ENCODE peak calls at places on chromosomes 5 and 9, in seven cellular contexts. One of them, this sample, is unnamed.

GRCh38 chr9:34578241-34579096 is 11.1 kb downstream of the CNTFR start:
- DNase-seq in A673: peak
- DNase-seq in transverse colon: no peak
- DNase-seq in ovary: no peak
- DNase-seq in body of pancreas: peak
- DNase-seq in endothelial cell of umbilical vein: peak
- DNase-seq in breast epithelium: no peak
- DNase-seq in this sample: no peak

GRCh38 chr9:70003786-70004185 is 39.9 kb upstream of the MAMDC2 start:
- DNase-seq in A673: no peak
- DNase-seq in transverse colon: no peak
- DNase-seq in ovary: no peak
- DNase-seq in body of pancreas: no peak
- DNase-seq in endothelial cell of umbilical vein: no peak
- DNase-seq in breast epithelium: no peak
- DNase-seq in this sample: no peak

GRCh38 chr5:133899506-133899905 is 68.9 kb downstream of the C5orf15 start:
- DNase-seq in A673: no peak
- DNase-seq in transverse colon: no peak
- DNase-seq in ovary: no peak
- DNase-seq in body of pancreas: no peak
- DNase-seq in endothelial cell of umbilical vein: no peak
- DNase-seq in breast epithelium: no peak
- DNase-seq in this sample: no peak

GRCh38 chr5:15334551-15335302 is 165.3 kb upstream of the FBXL7 start:
- DNase-seq in A673: no peak
- DNase-seq in transverse colon: no peak
- DNase-seq in ovary: no peak
- DNase-seq in body of pancreas: no peak
- DNase-seq in endothelial cell of umbilical vein: no peak
- DNase-seq in breast epithelium: no peak
- DNase-seq in this sample: no peak

GRCh38 chr9:129320575-129321311 is 142.7 kb upstream of the IER5L start:
- DNase-seq in A673: peak
- DNase-seq in transverse colon: peak
- DNase-seq in ovary: peak
- DNase-seq in body of pancreas: peak
- DNase-seq in endothelial cell of umbilical vein: peak
- DNase-seq in breast epithelium: peak
- DNase-seq in this sample: peak

GRCh38 chr5:126253406-126253805 is 169.8 kb upstream of the GRAMD2B start:
- DNase-seq in A673: no peak
- DNase-seq in transverse colon: no peak
- DNase-seq in ovary: no peak
- DNase-seq in body of pancreas: no peak
- DNase-seq in endothelial cell of umbilical vein: no peak
- DNase-seq in breast epithelium: no peak
- DNase-seq in this sample: no peak

GRCh38 chr9:10268500-10269485 is 344.0 kb downstream of the PTPRD start:
- DNase-seq in A673: peak
- DNase-seq in transverse colon: no peak
- DNase-seq in ovary: no peak
- DNase-seq in body of pancreas: peak
- DNase-seq in endothelial cell of umbilical vein: peak
- DNase-seq in breast epithelium: no peak
- DNase-seq in this sample: peak

GRCh38 chr5:14739538-14739937 is 75.0 kb downstream of the OTULIN start:
- DNase-seq in A673: no peak
- DNase-seq in transverse colon: no peak
- DNase-seq in ovary: no peak
- DNase-seq in body of pancreas: no peak
- DNase-seq in endothelial cell of umbilical vein: peak
- DNase-seq in breast epithelium: no peak
- DNase-seq in this sample: no peak

GRCh38 chr5:181188700-181189362 is 16.2 kb downstream of the TRIM7 start:
- DNase-seq in A673: peak
- DNase-seq in transverse colon: peak
- DNase-seq in ovary: peak
- DNase-seq in body of pancreas: peak
- DNase-seq in endothelial cell of umbilical vein: peak
- DNase-seq in breast epithelium: peak
- DNase-seq in this sample: peak

GRCh38 chr5:111439473-111440075 is 72.8 kb downstream of the STARD4 start:
- DNase-seq in A673: no peak
- DNase-seq in transverse colon: no peak
- DNase-seq in ovary: no peak
- DNase-seq in body of pancreas: no peak
- DNase-seq in endothelial cell of umbilical vein: no peak
- DNase-seq in breast epithelium: no peak
- DNase-seq in this sample: no peak

GRCh38 chr5:16784088-16784487 is 152.0 kb downstream of the MYO10 start:
- DNase-seq in A673: no peak
- DNase-seq in transverse colon: no peak
- DNase-seq in ovary: no peak
- DNase-seq in body of pancreas: no peak
- DNase-seq in endothelial cell of umbilical vein: no peak
- DNase-seq in breast epithelium: no peak
- DNase-seq in this sample: no peak

GRCh38 chr9:37968228-37968672 is 64.3 kb upstream of the SLC25A51 start:
- DNase-seq in A673: no peak
- DNase-seq in transverse colon: peak
- DNase-seq in ovary: no peak
- DNase-seq in body of pancreas: peak
- DNase-seq in endothelial cell of umbilical vein: peak
- DNase-seq in breast epithelium: no peak
- DNase-seq in this sample: no peak

GRCh38 chr5:109478830-109479229 is 69.1 kb upstream of the PJA2 start:
- DNase-seq in A673: no peak
- DNase-seq in transverse colon: no peak
- DNase-seq in ovary: no peak
- DNase-seq in body of pancreas: no peak
- DNase-seq in endothelial cell of umbilical vein: no peak
- DNase-seq in breast epithelium: no peak
- DNase-seq in this sample: no peak

GRCh38 chr9:81849631-81850259 is 78.5 kb upstream of the SPATA31D4 start:
- DNase-seq in A673: no peak
- DNase-seq in transverse colon: peak
- DNase-seq in ovary: no peak
- DNase-seq in body of pancreas: no peak
- DNase-seq in endothelial cell of umbilical vein: peak
- DNase-seq in breast epithelium: no peak
- DNase-seq in this sample: no peak

GRCh38 chr9:16870606-16871357 is at the start of gene BNC2:
- DNase-seq in A673: peak
- DNase-seq in transverse colon: peak
- DNase-seq in ovary: peak
- DNase-seq in body of pancreas: peak
- DNase-seq in endothelial cell of umbilical vein: peak
- DNase-seq in breast epithelium: no peak
- DNase-seq in this sample: peak

GRCh38 chr9:97176206-97176605 is 131.3 kb upstream of the CCDC180 start:
- DNase-seq in A673: peak
- DNase-seq in transverse colon: no peak
- DNase-seq in ovary: no peak
- DNase-seq in body of pancreas: peak
- DNase-seq in endothelial cell of umbilical vein: no peak
- DNase-seq in breast epithelium: no peak
- DNase-seq in this sample: no peak

GRCh38 chr9:117030254-117030768 is 343.2 kb downstream of the TRIM32 start:
- DNase-seq in A673: no peak
- DNase-seq in transverse colon: no peak
- DNase-seq in ovary: no peak
- DNase-seq in body of pancreas: no peak
- DNase-seq in endothelial cell of umbilical vein: no peak
- DNase-seq in breast epithelium: no peak
- DNase-seq in this sample: no peak

GRCh38 chr5:82396871-82397514 is 118.8 kb upstream of the RPS23 start:
- DNase-seq in A673: no peak
- DNase-seq in transverse colon: peak
- DNase-seq in ovary: peak
- DNase-seq in body of pancreas: peak
- DNase-seq in endothelial cell of umbilical vein: peak
- DNase-seq in breast epithelium: peak
- DNase-seq in this sample: no peak

GRCh38 chr5:160747963-160748362 is 104.0 kb downstream of the ATP10B start:
- DNase-seq in A673: no peak
- DNase-seq in transverse colon: peak
- DNase-seq in ovary: no peak
- DNase-seq in body of pancreas: no peak
- DNase-seq in endothelial cell of umbilical vein: no peak
- DNase-seq in breast epithelium: no peak
- DNase-seq in this sample: peak

GRCh38 chr9:14096182-14096922 is 217.6 kb downstream of the NFIB start:
- DNase-seq in A673: peak
- DNase-seq in transverse colon: no peak
- DNase-seq in ovary: no peak
- DNase-seq in body of pancreas: peak
- DNase-seq in endothelial cell of umbilical vein: peak
- DNase-seq in breast epithelium: no peak
- DNase-seq in this sample: no peak

GRCh38 chr9:34375901-34376595 is 650 bp downstream of the MYORG start:
- DNase-seq in A673: peak
- DNase-seq in transverse colon: peak
- DNase-seq in ovary: peak
- DNase-seq in body of pancreas: peak
- DNase-seq in endothelial cell of umbilical vein: peak
- DNase-seq in breast epithelium: no peak
- DNase-seq in this sample: peak

DNA sequence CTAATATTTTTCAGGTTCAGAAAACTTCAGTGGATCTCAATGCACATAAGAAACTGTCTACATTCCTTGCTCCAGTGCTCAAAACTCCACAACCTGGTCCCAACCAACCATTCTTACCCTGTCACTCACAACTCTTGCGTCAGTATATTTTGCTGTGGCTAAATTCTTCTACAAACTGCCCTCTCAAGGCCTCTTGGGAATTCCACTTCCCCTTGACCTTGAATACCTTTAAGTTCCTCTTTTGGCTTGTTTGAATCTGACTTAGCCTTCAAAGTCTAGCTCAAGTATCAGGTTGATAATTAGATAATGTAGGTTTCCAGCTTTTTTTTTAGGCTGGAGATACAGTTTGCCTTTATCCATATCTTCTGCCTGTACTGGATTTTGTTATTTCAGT is 128.3 kb downstream of the SLF1 start:
- DNase-seq in A673: no peak
- DNase-seq in transverse colon: no peak
- DNase-seq in ovary: no peak
- DNase-seq in body of pancreas: no peak
- DNase-seq in endothelial cell of umbilical vein: peak
- DNase-seq in breast epithelium: no peak
- DNase-seq in this sample: no peak
- H3K27ac ChIP-seq in A673: no peak
- H3K27ac ChIP-seq in transverse colon: no peak
- H3K27ac ChIP-seq in ovary: no peak
- H3K27ac ChIP-seq in body of pancreas: no peak
- H3K27ac ChIP-seq in endothelial cell of umbilical vein: peak
- H3K27ac ChIP-seq in breast epithelium: no peak
- H3K27ac ChIP-seq in this sample: no peak

GRCh38 chr5:69049796-69050195 is 44.0 kb upstream of the SLC30A5 start:
- DNase-seq in A673: no peak
- DNase-seq in transverse colon: no peak
- DNase-seq in ovary: no peak
- DNase-seq in body of pancreas: no peak
- DNase-seq in endothelial cell of umbilical vein: no peak
- DNase-seq in breast epithelium: no peak
- DNase-seq in this sample: no peak

GRCh38 chr5:69049151-69049550 is 44.7 kb upstream of the SLC30A5 start:
- DNase-seq in A673: no peak
- DNase-seq in transverse colon: no peak
- DNase-seq in ovary: no peak
- DNase-seq in body of pancreas: no peak
- DNase-seq in endothelial cell of umbilical vein: no peak
- DNase-seq in breast epithelium: no peak
- DNase-seq in this sample: no peak

GRCh38 chr5:69046375-69046957 is 47.3 kb upstream of the SLC30A5 start:
- DNase-seq in A673: no peak
- DNase-seq in transverse colon: no peak
- DNase-seq in ovary: no peak
- DNase-seq in body of pancreas: no peak
- DNase-seq in endothelial cell of umbilical vein: no peak
- DNase-seq in breast epithelium: no peak
- DNase-seq in this sample: peak

GRCh38 chr5:69050214-69050613 is 43.6 kb upstream of the SLC30A5 start:
- DNase-seq in A673: no peak
- DNase-seq in transverse colon: no peak
- DNase-seq in ovary: no peak
- DNase-seq in body of pancreas: no peak
- DNase-seq in endothelial cell of umbilical vein: no peak
- DNase-seq in breast epithelium: no peak
- DNase-seq in this sample: no peak

DNA sequence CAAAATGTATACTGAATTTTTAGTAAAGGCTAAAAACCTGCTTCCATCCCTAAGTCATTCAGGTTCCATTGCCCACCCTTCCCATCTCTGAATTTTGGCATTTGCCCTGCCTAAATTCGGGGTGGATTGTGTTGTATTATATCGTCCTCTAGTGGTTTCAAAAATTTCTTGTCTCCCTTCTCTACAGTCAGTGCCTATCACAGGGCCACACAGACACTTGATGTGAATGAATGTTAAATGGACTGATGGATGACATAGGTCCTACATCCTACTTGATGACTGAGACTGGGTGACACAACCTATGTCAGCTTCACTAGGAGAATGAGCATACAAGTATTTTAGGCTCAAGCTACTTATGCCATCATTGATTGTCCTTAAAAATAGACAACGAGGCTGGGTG is 45.6 kb upstream of the SLC30A5 start:
- DNase-seq in A673: peak
- DNase-seq in transverse colon: no peak
- DNase-seq in ovary: no peak
- DNase-seq in body of pancreas: no peak
- DNase-seq in endothelial cell of umbilical vein: peak
- DNase-seq in breast epithelium: no peak
- DNase-seq in this sample: peak
- TF ChIP-seq CTCF in A673: peak
- TF ChIP-seq CTCF in transverse colon: peak
- TF ChIP-seq CTCF in ovary: no peak
- TF ChIP-seq CTCF in body of pancreas: peak
- TF ChIP-seq CTCF in endothelial cell of umbilical vein: peak
- TF ChIP-seq CTCF in breast epithelium: peak
- TF ChIP-seq CTCF in this sample: peak

GRCh38 chr9:79682076-79682736 is 110.4 kb downstream of the TLE4 start:
- DNase-seq in A673: no peak
- DNase-seq in transverse colon: no peak
- DNase-seq in ovary: no peak
- DNase-seq in body of pancreas: no peak
- DNase-seq in endothelial cell of umbilical vein: peak
- DNase-seq in breast epithelium: no peak
- DNase-seq in this sample: no peak
- H3K27ac ChIP-seq in A673: no peak
- H3K27ac ChIP-seq in transverse colon: no peak
- H3K27ac ChIP-seq in ovary: no peak
- H3K27ac ChIP-seq in body of pancreas: no peak
- H3K27ac ChIP-seq in endothelial cell of umbilical vein: peak
- H3K27ac ChIP-seq in breast epithelium: peak
- H3K27ac ChIP-seq in this sample: no peak

DNA sequence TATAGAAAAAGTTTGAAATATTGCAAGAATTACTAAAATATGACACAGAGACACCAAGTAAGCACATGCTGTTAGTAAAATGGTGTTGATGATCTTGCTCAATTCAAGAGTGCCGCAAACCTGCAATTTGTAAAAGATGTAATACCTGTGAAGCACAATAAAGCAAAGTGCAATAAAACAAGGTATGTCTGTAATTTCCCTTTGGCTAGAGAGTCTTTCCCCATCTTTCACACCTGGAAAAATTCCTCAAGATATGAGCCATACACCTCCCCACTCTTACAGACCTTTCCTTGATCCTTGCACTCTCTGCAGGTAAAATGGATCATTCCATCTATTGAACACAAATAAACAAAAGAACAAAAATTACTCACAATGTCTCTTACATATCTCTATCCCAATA is 597.8 kb downstream of the EFNA5 start:
- DNase-seq in A673: no peak
- DNase-seq in transverse colon: no peak
- DNase-seq in ovary: no peak
- DNase-seq in body of pancreas: no peak
- DNase-seq in endothelial cell of umbilical vein: no peak
- DNase-seq in breast epithelium: no peak
- DNase-seq in this sample: no peak
- TF ChIP-seq CTCF in A673: no peak
- TF ChIP-seq CTCF in transverse colon: no peak
- TF ChIP-seq CTCF in ovary: no peak
- TF ChIP-seq CTCF in body of pancreas: no peak
- TF ChIP-seq CTCF in endothelial cell of umbilical vein: no peak
- TF ChIP-seq CTCF in breast epithelium: no peak
- TF ChIP-seq CTCF in this sample: no peak